ENCODE peak calls at places on chromosome 3, in six cellular contexts. C, Z, K, N, T and F are unnamed samples.

GRCh38 chr3:25527796-25528195 is 99.7 kb downstream of the RARB start:
- DNase-seq in C (no peak), Z (no peak), K (no peak), N (no peak), T (no peak), F (no peak)

GRCh38 chr3:5013021-5013906 is 34.0 kb downstream of the BHLHE40 start:
- DNase-seq in C (peak; percentile 43), Z (peak; percentile 29), K (peak; percentile 51), N (no peak), T (no peak), F (no peak)

GRCh38 chr3:97744289-97744688 is 20.3 kb upstream of the ARL6 start:
- DNase-seq in C (no peak), Z (no peak), K (no peak), N (no peak), T (no peak), F (no peak)

GRCh38 chr3:13647314-13648059 is 98.6 kb downstream of the FBLN2 start:
- DNase-seq in C (no peak), Z (no peak), K (no peak), N (no peak), T (no peak), F (no peak)

GRCh38 chr3:89635137-89635536 is 527.7 kb downstream of the EPHA3 start:
- DNase-seq in C (no peak), Z (no peak), K (no peak), N (no peak), T (no peak), F (no peak)

GRCh38 chr3:54863366-54863765 is 64.5 kb downstream of the LRTM1 start:
- DNase-seq in C (no peak), Z (no peak), K (no peak), N (no peak), T (no peak), F (no peak)

GRCh38 chr3:50575372-50575771 is 6.0 kb downstream of the HEMK1 start:
- DNase-seq in C (no peak), Z (no peak), K (no peak), N (no peak), T (no peak), F (no peak)

GRCh38 chr3:481680-482079 is 285.1 kb downstream of the CHL1 start:
- DNase-seq in C (no peak), Z (no peak), K (no peak), N (no peak), T (no peak), F (no peak)

GRCh38 chr3:46213201-46213600 is 5.1 kb upstream of the CCR1 start:
- DNase-seq in C (no peak), Z (no peak), K (no peak), N (no peak), T (no peak), F (no peak)

GRCh38 chr3:29334652-29335189 is 53.9 kb downstream of the RBMS3 start:
- DNase-seq in C (no peak), Z (no peak), K (no peak), N (no peak), T (no peak), F (no peak)

GRCh38 chr3:29337565-29337964 is 56.7 kb downstream of the RBMS3 start:
- DNase-seq in C (no peak), Z (no peak), K (no peak), N (no peak), T (no peak), F (no peak)

GRCh38 chr3:29333520-29333919 is 52.6 kb downstream of the RBMS3 start:
- DNase-seq in C (no peak), Z (no peak), K (no peak), N (no peak), T (no peak), F (no peak)

GRCh38 chr3:29335921-29336320 is 55.0 kb downstream of the RBMS3 start:
- DNase-seq in C (no peak), Z (no peak), K (no peak), N (no peak), T (no peak), F (no peak)

GRCh38 chr3:29335438-29335837 is 54.6 kb downstream of the RBMS3 start:
- DNase-seq in C (peak; percentile 72), Z (no peak), K (peak; percentile 58), N (peak; percentile 57), T (no peak), F (peak; percentile 65)
- H3K4me3 ChIP-seq in C (peak overlapping the region; percentile 32), Z (no peak overlapping the region), K (peak overlapping the region; percentile 6), N (no peak overlapping the region), T (peak overlapping the region; percentile 17), F (peak overlapping the region; percentile 13)

GRCh38 chr3:170745211-170745718 is 124.7 kb downstream of the RPL22L1 start:
- DNase-seq in C (no peak), Z (no peak), K (no peak), N (no peak), T (no peak), F (no peak)
- H3K4me1 ChIP-seq in C (no peaks in the 10 kb centered on the region), Z (no peaks in the 10 kb centered on the region), K (no peaks in the 10 kb centered on the region), N (no peaks in the 10 kb centered on the region), T (peaks cover 24% of the 10 kb centered on the region), F (no peaks in the 10 kb centered on the region)

GRCh38 chr3:126472277-126473006 is 3.2 kb downstream of the ZXDC start:
- DNase-seq in C (peak; percentile 71), Z (peak; percentile 94), K (peak; percentile 40), N (peak; percentile 50), T (peak; percentile 91), F (peak; percentile 62)
- TF ChIP-seq POLR2A in C (no peak), Z (peak; percentile 49), K (no peak), N (no peak), T (no peak), F (no peak)

DNA sequence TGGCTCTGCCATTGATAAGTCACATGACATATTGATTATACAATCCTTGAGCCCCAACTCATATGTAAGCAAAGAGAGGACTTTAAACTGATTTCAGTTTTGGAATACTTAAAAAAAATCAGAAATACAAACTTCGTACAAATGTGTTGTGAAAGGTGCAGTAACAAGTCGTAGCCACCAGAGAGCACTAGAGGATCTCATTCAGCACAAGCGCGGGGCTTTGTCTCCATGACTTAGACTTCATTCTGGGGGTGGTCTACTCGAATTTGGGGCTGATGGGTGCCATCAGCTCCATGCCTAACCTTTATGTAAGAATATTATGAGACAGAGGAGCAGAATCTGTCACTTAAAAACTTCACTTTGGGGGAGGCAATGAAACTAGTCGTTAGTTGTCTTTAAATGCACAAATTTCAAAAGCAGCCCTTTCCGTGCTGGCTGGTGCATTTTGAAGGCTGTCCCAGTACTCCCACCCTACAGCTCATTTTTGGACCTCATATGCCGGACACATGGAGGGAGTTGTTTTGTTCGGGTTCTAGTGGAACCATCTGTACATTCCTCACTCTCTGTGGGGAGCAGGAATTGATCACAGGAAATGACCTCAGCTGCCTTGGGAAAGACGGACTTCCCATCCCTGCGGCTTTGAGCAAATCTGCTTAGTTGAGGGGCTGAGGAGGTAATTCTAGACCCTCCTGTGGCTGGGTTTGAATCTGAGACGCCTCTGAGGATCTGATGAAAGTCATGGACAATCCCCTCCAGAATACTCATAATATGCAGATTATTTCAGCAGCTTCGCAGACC is 27.5 kb upstream of the MASP1 start:
- DNase-seq in C (peak; percentile 39), Z (peak; percentile 35), K (peak; percentile 26), N (peak; percentile 45), T (peak; percentile 74), F (peak; percentile 65)
- H3K4me3 ChIP-seq in C (peak overlapping the region; percentile 16), Z (no peak overlapping the region), K (no peak overlapping the region), N (no peak overlapping the region), T (peak overlapping the region; percentile 22), F (no peak overlapping the region)

GRCh38 chr3:134364061-134364935 is 9.9 kb downstream of the AMOTL2 start:
- DNase-seq in C (peak; percentile 94), Z (no peak), K (peak; percentile 90), N (peak; percentile 91), T (no peak), F (peak; percentile 97)

GRCh38 chr3:134363381-134363755 is 10.9 kb downstream of the AMOTL2 start:
- DNase-seq in C (no peak), Z (no peak), K (no peak), N (peak; percentile 12), T (no peak), F (no peak)

GRCh38 chr3:134361162-134361831 is 12.9 kb downstream of the AMOTL2 start:
- DNase-seq in C (peak; percentile 25), Z (no peak), K (peak; percentile 4), N (peak; percentile 12), T (no peak), F (no peak)

GRCh38 chr3:134362221-134362620 is 12.0 kb downstream of the AMOTL2 start:
- DNase-seq in C (no peak), Z (no peak), K (no peak), N (peak; percentile 7), T (no peak), F (no peak)

DNA sequence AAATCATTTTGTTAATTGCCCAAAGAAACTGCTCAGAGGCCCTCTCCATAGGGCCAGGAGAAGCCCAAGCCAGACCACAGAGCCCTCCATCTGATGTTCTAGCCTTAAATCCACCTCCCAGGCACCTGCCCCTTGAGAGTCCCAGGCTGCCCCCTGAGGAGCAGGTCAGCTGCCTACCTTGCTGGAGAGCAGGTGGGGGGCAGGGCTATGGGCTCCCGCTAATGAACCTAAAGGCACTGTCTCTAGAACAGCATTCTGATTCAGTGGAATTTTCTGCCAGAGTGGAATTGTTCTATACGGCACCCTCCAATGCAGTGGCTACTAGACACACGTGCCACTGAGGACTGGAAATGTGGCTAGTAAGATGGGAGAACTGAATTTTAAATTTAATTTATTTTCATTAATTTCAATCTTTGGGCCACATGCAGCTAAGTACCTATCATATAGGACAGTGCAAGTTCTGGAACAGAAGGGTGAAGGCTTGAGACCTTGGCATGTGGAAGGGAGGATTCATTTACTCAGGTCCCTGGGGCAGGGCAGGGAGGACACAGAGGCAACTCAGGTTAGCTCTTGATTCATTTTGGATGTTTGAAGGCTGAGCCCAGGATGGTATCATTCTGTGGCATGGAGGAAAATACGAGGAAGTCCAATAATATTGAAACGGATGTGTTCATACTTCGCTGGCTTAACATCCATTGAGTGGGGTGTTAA is 11.4 kb downstream of the AMOTL2 start:
- DNase-seq in C (no peak), Z (no peak), K (no peak), N (peak; percentile 4), T (no peak), F (no peak)
- H3K4me1 ChIP-seq in C (peaks cover 100% of the 10 kb centered on the region), Z (peaks cover 44% of the 10 kb centered on the region), K (peaks cover 45% of the 10 kb centered on the region), N (peaks cover 96% of the 10 kb centered on the region), T (peaks cover 97% of the 10 kb centered on the region), F (peaks cover 66% of the 10 kb centered on the region)

DNA sequence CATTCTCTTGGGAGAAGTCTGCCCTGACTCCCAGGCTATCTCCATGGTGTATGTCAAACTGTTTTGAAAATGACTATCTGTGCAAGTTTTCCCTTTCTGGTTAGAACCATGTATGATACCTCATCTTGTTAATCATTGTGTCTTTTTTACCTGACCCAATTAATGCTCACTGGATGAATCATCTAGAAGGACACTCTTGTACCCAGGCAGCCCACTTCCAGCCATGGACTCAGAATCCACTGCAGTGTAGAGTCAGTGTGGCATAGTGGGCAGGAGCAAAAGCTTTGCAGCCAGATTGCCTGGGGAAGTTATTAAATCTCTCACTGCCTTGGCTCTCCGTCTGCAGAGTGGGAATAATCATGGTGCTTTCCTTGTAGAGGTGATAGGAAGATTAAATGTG is 1.2 kb downstream of the FAM3D start:
- DNase-seq in C (no peak), Z (no peak), K (no peak), N (no peak), T (no peak), F (no peak)
- TF ChIP-seq POLR2A in C (no peak), Z (no peak), K (peak; percentile 75), N (no peak), T (no peak), F (no peak)